ENCODE peak calls at places on chromosomes 11 and 22, in four cellular contexts. One of them, this sample, is unnamed.

GRCh38 chr11:2217211-2218081 is 45.8 kb upstream of the TH start:
- DNase-seq in H9: peak
- DNase-seq in HCT116: no peak
- DNase-seq in mesenchymal stem cell: no peak
- DNase-seq in this sample: no peak

GRCh38 chr22:29166180-29166579 is 39.5 kb upstream of the EMID1 start:
- DNase-seq in H9: no peak
- DNase-seq in HCT116: no peak
- DNase-seq in mesenchymal stem cell: no peak
- DNase-seq in this sample: no peak

GRCh38 chr22:40509401-40510134 is 127.0 kb downstream of the MRTFA start:
- DNase-seq in H9: no peak
- DNase-seq in HCT116: no peak
- DNase-seq in mesenchymal stem cell: peak
- DNase-seq in this sample: peak

GRCh38 chr11:64566042-64566914 is 24.7 kb upstream of the SLC22A12 start:
- DNase-seq in H9: peak
- DNase-seq in HCT116: peak
- DNase-seq in mesenchymal stem cell: peak
- DNase-seq in this sample: peak

GRCh38 chr11:80144932-80145612 is 704.2 kb upstream of the TENM4 start:
- DNase-seq in H9: no peak
- DNase-seq in HCT116: no peak
- DNase-seq in mesenchymal stem cell: peak
- DNase-seq in this sample: no peak

GRCh38 chr11:65056999-65057398 is 1.4 kb downstream of the NAALADL1 start:
- DNase-seq in H9: no peak
- DNase-seq in HCT116: no peak
- DNase-seq in mesenchymal stem cell: no peak
- DNase-seq in this sample: no peak

GRCh38 chr22:36073476-36073875 is 44.9 kb upstream of the RBFOX2 start:
- DNase-seq in H9: no peak
- DNase-seq in HCT116: no peak
- DNase-seq in mesenchymal stem cell: peak
- DNase-seq in this sample: no peak

GRCh38 chr11:11115475-11115874 is 237.6 kb downstream of the CSNK2A3 start:
- DNase-seq in H9: no peak
- DNase-seq in HCT116: no peak
- DNase-seq in mesenchymal stem cell: no peak
- DNase-seq in this sample: no peak

GRCh38 chr11:28757725-28758515 is 649.7 kb downstream of the METTL15 start:
- DNase-seq in H9: no peak
- DNase-seq in HCT116: no peak
- DNase-seq in mesenchymal stem cell: peak
- DNase-seq in this sample: no peak

GRCh38 chr11:980438-981365 is 55.0 kb downstream of the AP2A2 start:
- DNase-seq in H9: no peak
- DNase-seq in HCT116: no peak
- DNase-seq in mesenchymal stem cell: no peak
- DNase-seq in this sample: no peak

GRCh38 chr11:8808226-8808585 is 102.8 kb upstream of the AKIP1 start:
- DNase-seq in H9: no peak
- DNase-seq in HCT116: no peak
- DNase-seq in mesenchymal stem cell: peak
- DNase-seq in this sample: no peak

GRCh38 chr11:11786234-11786633 is 55.5 kb upstream of the USP47 start:
- DNase-seq in H9: no peak
- DNase-seq in HCT116: no peak
- DNase-seq in mesenchymal stem cell: no peak
- DNase-seq in this sample: peak

GRCh38 chr22:37496651-37497599 is 10.7 kb upstream of the MFNG start:
- DNase-seq in H9: peak
- DNase-seq in HCT116: no peak
- DNase-seq in mesenchymal stem cell: peak
- DNase-seq in this sample: peak

GRCh38 chr11:64034411-64034811 is 1.3 kb upstream of the FLRT1 start:
- DNase-seq in H9: peak
- DNase-seq in HCT116: no peak
- DNase-seq in mesenchymal stem cell: no peak
- DNase-seq in this sample: no peak

GRCh38 chr11:125941606-125942275 is 4.1 kb upstream of the VSIG10L2 start:
- DNase-seq in H9: peak
- DNase-seq in HCT116: peak
- DNase-seq in mesenchymal stem cell: peak
- DNase-seq in this sample: peak

GRCh38 chr11:64207247-64208085 is 945 bp downstream of the FERMT3 start:
- DNase-seq in H9: no peak
- DNase-seq in HCT116: no peak
- DNase-seq in mesenchymal stem cell: peak
- DNase-seq in this sample: no peak

GRCh38 chr11:123116486-123116885 is 54.5 kb upstream of the HSPA8 start:
- DNase-seq in H9: no peak
- DNase-seq in HCT116: no peak
- DNase-seq in mesenchymal stem cell: no peak
- DNase-seq in this sample: peak

GRCh38 chr11:116263770-116264169 is 509.0 kb downstream of the BUD13 start:
- DNase-seq in H9: peak
- DNase-seq in HCT116: no peak
- DNase-seq in mesenchymal stem cell: no peak
- DNase-seq in this sample: no peak

GRCh38 chr11:86291466-86292262 is 10.4 kb upstream of the HIKESHI start:
- DNase-seq in H9: peak
- DNase-seq in HCT116: peak
- DNase-seq in mesenchymal stem cell: peak
- DNase-seq in this sample: peak

GRCh38 chr11:103332409-103332808 is 223.2 kb downstream of the DYNC2H1 start:
- DNase-seq in H9: no peak
- DNase-seq in HCT116: no peak
- DNase-seq in mesenchymal stem cell: no peak
- DNase-seq in this sample: no peak

GRCh38 chr22:11629661-11630385 is 3898.2 kb upstream of the OR11H1 start:
- DNase-seq in H9: no peak
- DNase-seq in HCT116: no peak
- DNase-seq in mesenchymal stem cell: no peak
- DNase-seq in this sample: no peak

GRCh38 chr22:29813126-29813525 is 24.9 kb downstream of the ASCC2 start:
- DNase-seq in H9: no peak
- DNase-seq in HCT116: no peak
- DNase-seq in mesenchymal stem cell: no peak
- DNase-seq in this sample: no peak

GRCh38 chr22:44931077-44931540 is 78.7 kb downstream of the PHF21B start:
- DNase-seq in H9: no peak
- DNase-seq in HCT116: no peak
- DNase-seq in mesenchymal stem cell: no peak
- DNase-seq in this sample: no peak

GRCh38 chr22:46561435-46561905 is 24.1 kb upstream of the CELSR1 start:
- DNase-seq in H9: peak
- DNase-seq in HCT116: peak
- DNase-seq in mesenchymal stem cell: no peak
- DNase-seq in this sample: no peak

GRCh38 chr11:96134622-96135021 is 208.4 kb downstream of the MAML2 start:
- DNase-seq in H9: no peak
- DNase-seq in HCT116: no peak
- DNase-seq in mesenchymal stem cell: peak
- DNase-seq in this sample: peak

GRCh38 chr11:69530278-69531070 is 49.0 kb downstream of the LINC01488 start:
- DNase-seq in H9: no peak
- DNase-seq in HCT116: no peak
- DNase-seq in mesenchymal stem cell: no peak
- DNase-seq in this sample: no peak

GRCh38 chr11:38524945-38525344 is 1926.9 kb upstream of the RAG2 start:
- DNase-seq in H9: no peak
- DNase-seq in HCT116: no peak
- DNase-seq in mesenchymal stem cell: no peak
- DNase-seq in this sample: no peak

GRCh38 chr11:84673753-84674152 is 953.4 kb downstream of the DLG2 start:
- DNase-seq in H9: peak
- DNase-seq in HCT116: no peak
- DNase-seq in mesenchymal stem cell: peak
- DNase-seq in this sample: no peak

GRCh38 chr11:118473537-118473936 is 37.2 kb downstream of the KMT2A start:
- DNase-seq in H9: no peak
- DNase-seq in HCT116: no peak
- DNase-seq in mesenchymal stem cell: no peak
- DNase-seq in this sample: no peak

GRCh38 chr11:92707665-92708064 is 261.8 kb upstream of the MTNR1B start:
- DNase-seq in H9: no peak
- DNase-seq in HCT116: no peak
- DNase-seq in mesenchymal stem cell: no peak
- DNase-seq in this sample: no peak

GRCh38 chr11:65928667-65929066 is 9.4 kb downstream of the DRAP1 start:
- DNase-seq in H9: no peak
- DNase-seq in HCT116: no peak
- DNase-seq in mesenchymal stem cell: no peak
- DNase-seq in this sample: no peak

GRCh38 chr11:12278766-12279671 is 98.4 kb upstream of the PARVA start:
- DNase-seq in H9: peak
- DNase-seq in HCT116: no peak
- DNase-seq in mesenchymal stem cell: no peak
- DNase-seq in this sample: no peak

GRCh38 chr22:39316440-39317083 is 2.9 kb downstream of the RPL3 start:
- DNase-seq in H9: peak
- DNase-seq in HCT116: peak
- DNase-seq in mesenchymal stem cell: peak
- DNase-seq in this sample: peak

GRCh38 chr11:76293189-76293631 is 86.9 kb upstream of the WNT11 start:
- DNase-seq in H9: no peak
- DNase-seq in HCT116: no peak
- DNase-seq in mesenchymal stem cell: no peak
- DNase-seq in this sample: no peak

GRCh38 chr11:72573380-72573949 is 100.8 kb downstream of the PDE2A start:
- DNase-seq in H9: peak
- DNase-seq in HCT116: peak
- DNase-seq in mesenchymal stem cell: peak
- DNase-seq in this sample: no peak

GRCh38 chr11:10866893-10867331 is 9.1 kb upstream of the ZBED5 start:
- DNase-seq in H9: no peak
- DNase-seq in HCT116: no peak
- DNase-seq in mesenchymal stem cell: peak
- DNase-seq in this sample: no peak

GRCh38 chr11:37449146-37449545 is 851.1 kb upstream of the RAG2 start:
- DNase-seq in H9: no peak
- DNase-seq in HCT116: no peak
- DNase-seq in mesenchymal stem cell: peak
- DNase-seq in this sample: peak
- H2AFZ ChIP-seq in H9: peak
- H2AFZ ChIP-seq in HCT116: no peak
- H2AFZ ChIP-seq in mesenchymal stem cell: no peak
- H2AFZ ChIP-seq in this sample: peak

GRCh38 chr22:50264104-50264745 is 2.7 kb upstream of the MAPK12 start:
- DNase-seq in H9: no peak
- DNase-seq in HCT116: no peak
- DNase-seq in mesenchymal stem cell: no peak
- DNase-seq in this sample: no peak

GRCh38 chr22:50264946-50265669 is 3.6 kb upstream of the MAPK12 start:
- DNase-seq in H9: no peak
- DNase-seq in HCT116: no peak
- DNase-seq in mesenchymal stem cell: no peak
- DNase-seq in this sample: no peak

GRCh38 chr22:50262460-50262911 is 1.0 kb upstream of the MAPK12 start:
- DNase-seq in H9: no peak
- DNase-seq in HCT116: no peak
- DNase-seq in mesenchymal stem cell: no peak
- DNase-seq in this sample: no peak

GRCh38 chr22:50261615-50262459 is at the start of gene MAPK12:
- DNase-seq in H9: peak
- DNase-seq in HCT116: no peak
- DNase-seq in mesenchymal stem cell: peak
- DNase-seq in this sample: no peak

GRCh38 chr22:50262973-50263617 is 1.6 kb upstream of the MAPK12 start:
- DNase-seq in H9: no peak
- DNase-seq in HCT116: no peak
- DNase-seq in mesenchymal stem cell: no peak
- DNase-seq in this sample: no peak
- H2AFZ ChIP-seq in H9: no peak
- H2AFZ ChIP-seq in HCT116: no peak
- H2AFZ ChIP-seq in mesenchymal stem cell: no peak
- H2AFZ ChIP-seq in this sample: no peak

GRCh38 chr11:57761301-57762234 is at the start of gene CTNND1:
- DNase-seq in H9: peak
- DNase-seq in HCT116: peak
- DNase-seq in mesenchymal stem cell: peak
- DNase-seq in this sample: peak
- H2AFZ ChIP-seq in H9: peak
- H2AFZ ChIP-seq in HCT116: no peak
- H2AFZ ChIP-seq in mesenchymal stem cell: no peak
- H2AFZ ChIP-seq in this sample: peak

GRCh38 chr11:112292188-112292587 is 31.5 kb upstream of the PLET1 start:
- DNase-seq in H9: no peak
- DNase-seq in HCT116: no peak
- DNase-seq in mesenchymal stem cell: no peak
- DNase-seq in this sample: no peak
- H2AFZ ChIP-seq in H9: no peak
- H2AFZ ChIP-seq in HCT116: no peak
- H2AFZ ChIP-seq in mesenchymal stem cell: no peak
- H2AFZ ChIP-seq in this sample: no peak

This sample was measured in mammary epithelial cell.